ENCODE peak calls at places on chromosomes 2 and 18, in seven cellular contexts. O is mesenchymal stem cell, D is mesendoderm, L is neuronal stem cell, G is IMR-90, M is trophoblast cell, K is H1. P is an unnamed sample.

GRCh38 chr2:20352230-20353216 is 1.9 kb upstream of the PUM2 start:
- DNase-seq in K (no peak), L (no peak), G (no peak), M (no peak), O (no peak), D (peak; percentile 79), P (no peak)

GRCh38 chr2:220499281-220499680 is 871.9 kb downstream of the SLC4A3 start:
- DNase-seq in D (peak; percentile 33), G (peak; percentile 80), L (no peak), M (peak; percentile 17), O (peak; percentile 79), K (no peak), P (no peak)

GRCh38 chr18:39620551-39621168 is 2055.1 kb upstream of the CELF4 start:
- DNase-seq in K (no peak), G (no peak), D (peak; percentile 55), M (no peak), L (no peak), O (no peak), P (no peak)

GRCh38 chr2:37802106-37802791 is 122.8 kb upstream of the RMDN2 start:
- DNase-seq in G (peak; percentile 45), O (no peak), K (no peak), D (no peak), L (no peak), M (peak; percentile 93), P (no peak)

GRCh38 chr2:30862054-30862651 is 54.9 kb upstream of the CAPN13 start:
- DNase-seq in L (peak; percentile 24), K (peak; percentile 41), G (peak; percentile 73), O (peak; percentile 56), D (peak; percentile 78), M (peak; percentile 51), P (peak; percentile 58)

GRCh38 chr2:181258761-181259160 is 198.4 kb upstream of the ITGA4 start:
- DNase-seq in K (no peak), L (no peak), M (peak; percentile 73), D (no peak), O (peak; percentile 62), G (peak; percentile 40), P (no peak)

GRCh38 chr2:15946983-15947382 is 6.6 kb downstream of the MYCN start:
- DNase-seq in K (no peak), M (no peak), L (no peak), O (no peak), D (no peak), G (no peak), P (no peak)

GRCh38 chr2:9995059-9995458 is 43.6 kb downstream of the GRHL1 start:
- DNase-seq in L (no peak), K (no peak), O (no peak), G (no peak), M (no peak), D (no peak), P (no peak)

GRCh38 chr2:54601339-54601738 is 122.1 kb upstream of the EML6 start:
- DNase-seq in K (no peak), M (no peak), O (no peak), G (no peak), D (no peak), L (no peak), P (no peak)

GRCh38 chr2:188119112-188119838 is 172.4 kb upstream of the GULP1 start:
- DNase-seq in L (no peak), G (no peak), D (no peak), M (no peak), O (no peak), K (no peak), P (no peak)

GRCh38 chr2:188117706-188118105 is 174.0 kb upstream of the GULP1 start:
- DNase-seq in M (peak; percentile 33), O (no peak), G (no peak), K (no peak), L (no peak), D (no peak), P (no peak)

GRCh38 chr2:188122983-188123382 is 168.7 kb upstream of the GULP1 start:
- DNase-seq in D (no peak), L (no peak), K (no peak), O (peak; percentile 17), G (peak; percentile 39), M (no peak), P (no peak)
- H2BK120ac ChIP-seq in D (no peak overlapping the region), L (no peak overlapping the region), K (no peak overlapping the region), O (no peak overlapping the region), G (no peak overlapping the region), M (no peak overlapping the region), P (no peak overlapping the region)

GRCh38 chr2:164964744-164965143 is 9.4 kb upstream of the SLC38A11 start:
- DNase-seq in M (no peak), K (no peak), D (no peak), G (no peak), O (no peak), L (no peak), P (no peak)

GRCh38 chr2:164954954-164955701 is at the start of gene SLC38A11:
- DNase-seq in O (no peak), L (no peak), D (no peak), G (no peak), K (no peak), M (no peak), P (peak; percentile 41)

GRCh38 chr2:164954186-164954585 is 1.1 kb downstream of the SLC38A11 start:
- DNase-seq in L (no peak), G (no peak), D (no peak), K (no peak), O (no peak), M (no peak), P (no peak)

DNA sequence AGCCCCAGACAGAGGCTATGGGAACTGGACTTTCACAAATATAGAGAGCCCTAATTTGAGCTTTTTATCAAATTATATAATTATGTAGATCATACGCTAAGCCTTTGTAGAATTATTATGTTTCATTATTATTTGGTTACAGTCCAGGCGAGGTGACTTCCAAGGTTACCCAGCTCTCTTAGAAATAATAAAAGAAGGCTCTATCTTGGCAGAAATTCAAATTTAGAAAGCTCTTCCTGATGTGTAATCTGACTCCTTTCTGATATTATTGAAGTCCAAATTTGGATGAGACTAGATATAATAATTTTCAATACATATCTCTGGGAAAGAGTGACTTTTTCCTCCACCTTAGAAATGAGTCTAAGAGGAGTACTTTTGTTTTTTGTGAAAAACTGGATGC is 4.8 kb upstream of the SLC38A11 start:
- DNase-seq in K (no peak), O (no peak), D (no peak), L (no peak), M (no peak), G (no peak), P (no peak)
- H4K8ac ChIP-seq in K (no peak overlapping the region), O (no peak overlapping the region), D (no peak overlapping the region), L (no peak overlapping the region), M (no peak overlapping the region), G (no peak overlapping the region), P (no peak overlapping the region)

GRCh38 chr2:137493261-137493660 is 471.0 kb upstream of the HNMT start:
- DNase-seq in L (no peak), O (no peak), M (no peak), D (no peak), K (no peak), G (no peak), P (no peak)
- H2BK5ac ChIP-seq in L (no peak overlapping the region), O (no peak overlapping the region), M (no peak overlapping the region), D (no peak overlapping the region), K (no peak overlapping the region), G (no peak overlapping the region), P (no peak overlapping the region)

GRCh38 chr2:86646865-86647264 is 23.2 kb upstream of the RNF103 start:
- DNase-seq in L (no peak), O (no peak), K (no peak), G (no peak), D (peak; percentile 28), M (no peak), P (no peak)
- H2BK120ac ChIP-seq in L (no peak overlapping the region), O (no peak overlapping the region), K (no peak overlapping the region), G (no peak overlapping the region), D (no peak overlapping the region), M (no peak overlapping the region), P (no peak overlapping the region)

GRCh38 chr18:63042351-63042750 is 277.2 kb downstream of the BCL2 start:
- DNase-seq in D (no peak), G (no peak), L (no peak), M (no peak), K (no peak), O (no peak), P (no peak)

GRCh38 chr18:63040788-63041410 is 278.7 kb downstream of the BCL2 start:
- DNase-seq in K (no peak), M (no peak), O (no peak), D (no peak), L (no peak), G (no peak), P (no peak)

GRCh38 chr18:63043516-63043915 is 276.1 kb downstream of the BCL2 start:
- DNase-seq in D (no peak), G (peak; percentile 7), K (no peak), L (no peak), O (peak; percentile 12), M (no peak), P (no peak)

GRCh38 chr18:63051928-63052327 is 267.6 kb downstream of the BCL2 start:
- DNase-seq in G (no peak), O (no peak), L (no peak), K (no peak), D (no peak), M (no peak), P (no peak)

DNA sequence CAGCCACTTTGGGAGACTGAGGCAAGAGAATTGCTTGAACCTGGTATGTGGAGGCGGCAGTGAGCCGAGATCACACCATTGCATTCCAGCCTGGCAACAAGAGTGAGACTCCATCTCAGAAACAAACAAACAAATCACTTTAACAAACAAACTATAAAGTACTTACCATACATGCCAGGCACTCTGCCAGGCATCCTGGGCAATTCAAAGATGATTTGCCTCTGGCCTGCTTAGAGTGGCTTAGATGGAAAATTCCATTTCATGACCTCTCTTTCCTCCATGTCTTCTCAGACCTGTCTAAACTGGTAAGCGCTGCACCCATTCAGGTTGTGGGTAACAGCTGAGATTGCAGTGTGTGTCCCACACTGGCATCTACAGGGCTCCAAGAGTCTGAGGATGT is 273.2 kb downstream of the BCL2 start:
- DNase-seq in K (no peak), L (no peak), D (no peak), M (no peak), G (no peak), O (no peak), P (no peak)
- H4K8ac ChIP-seq in K (no peak overlapping the region), L (no peak overlapping the region), D (no peak overlapping the region), M (no peak overlapping the region), G (no peak overlapping the region), O (no peak overlapping the region), P (no peak overlapping the region)

GRCh38 chr2:204530464-204530805 is 14.8 kb upstream of the PARD3B start:
- DNase-seq in M (no peak), D (no peak), K (no peak), G (no peak), O (no peak), L (no peak), P (no peak)
- H2BK5ac ChIP-seq in M (no peak overlapping the region), D (no peak overlapping the region), K (no peak overlapping the region), G (no peak overlapping the region), O (no peak overlapping the region), L (no peak overlapping the region), P (no peak overlapping the region)

GRCh38 chr2:114525955-114526354 is 83.5 kb downstream of the DPP10 start:
- DNase-seq in G (no peak), M (no peak), L (no peak), O (no peak), D (no peak), K (no peak), P (no peak)
- H2BK120ac ChIP-seq in G (no peak overlapping the region), M (no peak overlapping the region), L (no peak overlapping the region), O (no peak overlapping the region), D (no peak overlapping the region), K (no peak overlapping the region), P (no peak overlapping the region)